ENCODE peak calls at places on chromosome 3, in six cellular contexts. M is AG08396; L is M059J; W is stimulated activated naive B cell treated with anti-CD40 and anti-IgM and Interleukin-4, amounts not matched to agents 10 μg/mL and 1 μg/mL and 100 μg/mL, for 72 hours; J is Daoy; U is coronary artery. V is an unnamed sample.

GRCh38 chr3:46671541-46672348 is 21.7 kb downstream of the ALS2CL start:
- DNase-seq in J (no peak), M (no peak), L (no peak), U (peak; percentile 59), W (no peak), V (no peak)

GRCh38 chr3:179591313-179591712 is 13.1 kb downstream of the MRPL47 start:
- DNase-seq in L (no peak), W (no peak), U (no peak), M (no peak), J (no peak), V (no peak)

GRCh38 chr3:28940530-28940929 is 340.3 kb upstream of the RBMS3 start:
- DNase-seq in U (no peak), M (peak; percentile 43), L (peak; percentile 87), W (no peak), J (peak; percentile 68), V (peak; percentile 41)

GRCh38 chr3:154181127-154181691 is 60.0 kb downstream of the ARHGEF26 start:
- DNase-seq in L (no peak), U (no peak), J (no peak), W (no peak), M (no peak), V (no peak)

GRCh38 chr3:161409069-161409468 is 37.8 kb upstream of the SPTSSB start:
- DNase-seq in J (peak; percentile 46), W (no peak), L (peak; percentile 63), U (no peak), M (peak; percentile 32), V (peak; percentile 83)

GRCh38 chr3:9681723-9682081 is 21.9 kb upstream of the CPNE9 start:
- DNase-seq in M (no peak), L (no peak), W (no peak), U (no peak), J (no peak), V (no peak)

GRCh38 chr3:42749753-42750231 is 23.3 kb downstream of the CCDC13 start:
- DNase-seq in U (peak; percentile 75), L (no peak), W (no peak), J (no peak), M (peak; percentile 41), V (no peak)

GRCh38 chr3:66582721-66583141 is 81.9 kb upstream of the LRIG1 start:
- DNase-seq in U (no peak), J (peak; percentile 44), L (peak; percentile 11), W (peak; percentile 55), M (peak; percentile 33), V (no peak)

GRCh38 chr3:50165388-50166308 is 10.5 kb downstream of the SEMA3F start:
- DNase-seq in U (peak; percentile 86), M (peak; percentile 67), J (no peak), W (no peak), L (peak; percentile 64), V (no peak)

GRCh38 chr3:195204360-195205166 is 66.4 kb downstream of the XXYLT1 start:
- DNase-seq in J (peak; percentile 35), L (peak; percentile 27), M (no peak), W (peak; percentile 30), U (no peak), V (no peak)

GRCh38 chr3:73226026-73226425 is 164.6 kb downstream of the EBLN2 start:
- DNase-seq in U (no peak), M (no peak), J (no peak), W (no peak), L (no peak), V (no peak)

GRCh38 chr3:142118911-142119310 is 30.4 kb downstream of the TFDP2 start:
- DNase-seq in J (no peak), M (no peak), W (no peak), L (no peak), U (no peak), V (no peak)

GRCh38 chr3:134348524-134348923 is 25.7 kb downstream of the AMOTL2 start:
- DNase-seq in M (no peak), W (no peak), J (no peak), L (peak; percentile 87), U (peak; percentile 94), V (no peak)

GRCh38 chr3:79002465-79003372 is 765.1 kb downstream of the ROBO1 start:
- DNase-seq in M (no peak), L (no peak), W (no peak), U (no peak), J (no peak), V (no peak)

GRCh38 chr3:69082805-69083204 is 1.9 kb upstream of the ARL6IP5 start:
- DNase-seq in M (no peak), U (no peak), W (peak; percentile 70), L (peak; percentile 61), J (peak; percentile 72), V (peak; percentile 71)

GRCh38 chr3:159616234-159616825 is 372.3 kb upstream of the IL12A start:
- DNase-seq in M (peak; percentile 28), J (peak; percentile 71), W (no peak), U (no peak), L (peak; percentile 75), V (peak; percentile 65)

GRCh38 chr3:141529256-141530132 is 42.7 kb downstream of the RASA2 start:
- DNase-seq in M (no peak), J (no peak), W (no peak), L (peak; percentile 29), U (no peak), V (no peak)

GRCh38 chr3:194976049-194976451 is 290.4 kb downstream of the FAM43A start:
- DNase-seq in U (no peak), M (no peak), W (no peak), L (no peak), J (no peak), V (no peak)

GRCh38 chr3:48427630-48427962 is 2.3 kb downstream of the PLXNB1 start:
- DNase-seq in W (no peak), L (no peak), U (no peak), M (no peak), J (no peak), V (no peak)

GRCh38 chr3:97940034-97940433 is 32.2 kb downstream of the RIOX2 start:
- DNase-seq in M (no peak), L (peak; percentile 39), J (no peak), W (no peak), U (no peak), V (no peak)

GRCh38 chr3:150005243-150006102 is 34.8 kb upstream of the PFN2 start:
- DNase-seq in U (no peak), M (no peak), L (peak; percentile 60), W (no peak), J (peak; percentile 13), V (peak; percentile 78)

GRCh38 chr3:146543461-146544012 is 870 bp downstream of the PLSCR1 start:
- DNase-seq in U (no peak), L (no peak), J (peak; percentile 6), W (no peak), M (peak; percentile 7), V (no peak)

GRCh38 chr3:12287727-12288465 is 974 bp upstream of the PPARG start:
- DNase-seq in W (no peak), J (peak; percentile 49), L (peak; percentile 24), M (peak; percentile 76), U (no peak), V (no peak)

V was measured in COLO829.